ENCODE peak calls at places on chromosomes 4 and X, in nine cellular contexts. Z is sciatic nerve; T is Kasumi-1; U is stimulated activated CD4-positive, alpha-beta T cell treated with anti-CD3 and anti-CD28 coated beads, Interleukin-12 subunit alpha, Interleukin-12 subunit beta, amount 100 ng/mL, for 4 hours; M is EH; W is C1 segment of cervical spinal cord; O is OCI-LY7; P is stimulated activated naive CD4-positive, alpha-beta T cell; S is neuronal stem cell. E is an unnamed sample.

GRCh38 chr4:70722199-70722791 is 531 bp downstream of the RUFY3 start:
- DNase-seq in S (no peak), P (peak; percentile 23), T (no peak), W (peak; percentile 50), M (peak; percentile 73), U (no peak), O (no peak), Z (no peak), E (no peak)

GRCh38 chrX:13369541-13370140 is 49.8 kb upstream of the ATXN3L start:
- DNase-seq in S (no peak), W (no peak), T (no peak), P (no peak), O (no peak), M (no peak), Z (no peak), U (no peak), E (no peak)

GRCh38 chr4:81255524-81255923 is 40.5 kb upstream of the PRKG2 start:
- DNase-seq in M (peak; percentile 76), W (no peak), U (no peak), P (no peak), T (no peak), Z (no peak), O (no peak), S (no peak), E (no peak)

GRCh38 chr4:156596026-156596425 is 375.6 kb downstream of the PDGFC start:
- DNase-seq in P (no peak), M (peak; percentile 55), Z (no peak), W (no peak), T (no peak), U (no peak), S (no peak), O (no peak), E (no peak)

GRCh38 chrX:69361286-69361926 is 142.7 kb upstream of the NALF2 start:
- DNase-seq in U (no peak), Z (no peak), P (no peak), T (no peak), O (no peak), S (no peak), M (peak; percentile 80), W (no peak), E (no peak)

GRCh38 chr4:133270021-133270570 is 121.0 kb downstream of the PCDH10 start:
- DNase-seq in T (no peak), W (no peak), U (no peak), M (peak; percentile 1), S (no peak), P (no peak), O (no peak), Z (no peak), E (no peak)

GRCh38 chrX:133610056-133610455 is 194.8 kb upstream of the GPC4 start:
- DNase-seq in S (no peak), W (no peak), Z (no peak), P (no peak), O (no peak), M (no peak), T (no peak), U (no peak), E (no peak)

GRCh38 chrX:17931855-17932254 is 70.8 kb upstream of the RAI2 start:
- DNase-seq in T (no peak), U (no peak), S (no peak), M (no peak), Z (no peak), O (no peak), W (no peak), P (no peak), E (no peak)

GRCh38 chr4:108533245-108533844 is 87.0 kb upstream of the RPL34 start:
- DNase-seq in W (no peak), Z (no peak), O (no peak), M (no peak), T (peak; percentile 78), S (no peak), P (no peak), U (no peak), E (no peak)

GRCh38 chr4:40333921-40334352 is 1.2 kb upstream of the CHRNA9 start:
- DNase-seq in Z (no peak), S (no peak), P (no peak), O (no peak), T (no peak), U (no peak), W (no peak), M (peak; percentile 89), E (peak; percentile 53)

GRCh38 chrX:12844319-12844718 is 22.6 kb upstream of the TLR7 start:
- DNase-seq in Z (no peak), U (no peak), O (no peak), T (no peak), W (no peak), S (no peak), M (no peak), P (no peak), E (no peak)

GRCh38 chr4:176753049-176753448 is 39.7 kb downstream of the VEGFC start:
- DNase-seq in W (no peak), U (no peak), O (no peak), T (no peak), M (peak; percentile 96), Z (no peak), P (no peak), S (no peak), E (no peak)

GRCh38 chrX:136065044-136065671 is 79.9 kb downstream of the SLC9A6 start:
- DNase-seq in S (no peak), M (peak; percentile 73), O (no peak), T (peak; percentile 8), Z (peak; percentile 62), W (no peak), U (peak; percentile 3), P (peak; percentile 5), E (no peak)

GRCh38 chr4:183571350-183572076 is 66.7 kb downstream of the ING2 start:
- DNase-seq in S (no peak), W (peak; percentile 15), P (no peak), T (peak; percentile 34), O (no peak), U (no peak), Z (no peak), M (peak; percentile 49), E (peak; percentile 17)

GRCh38 chr4:78360466-78360865 is 191.1 kb upstream of the ANXA3 start:
- DNase-seq in Z (no peak), M (no peak), P (no peak), U (no peak), T (no peak), W (no peak), S (no peak), O (no peak), E (no peak)

GRCh38 chrX:87805829-87806490 is 288.4 kb downstream of the KLHL4 start:
- DNase-seq in P (no peak), U (no peak), T (no peak), W (no peak), S (no peak), O (no peak), Z (no peak), M (no peak), E (no peak)

GRCh38 chr4:87633239-87633638 is 16.8 kb upstream of the DMP1 start:
- DNase-seq in M (peak; percentile 30), S (no peak), Z (no peak), W (no peak), T (no peak), U (no peak), P (no peak), O (no peak), E (no peak)

GRCh38 chr4:156901871-156902270 is 69.7 kb downstream of the PDGFC start:
- DNase-seq in M (peak; percentile 57), U (no peak), P (no peak), T (no peak), W (no peak), S (no peak), Z (no peak), O (no peak), E (no peak)